ENCODE peak calls at places on chromosome 10, in four cellular contexts. W, G, Q and C are unnamed samples.
A peak's percentile ranks its signal among the peaks of the same experiment; 100 is the strongest.

GRCh38 chr10:154348-154747 is 19.1 kb downstream of the ZMYND11 start:
- ATAC-seq in W (no peak), G (no peak), Q (peak; percentile 68), C (no peak)

GRCh38 chr10:103512591-103513382 is 19.3 kb downstream of the NEURL1 start:
- ATAC-seq in Q (no peak), G (no peak), W (no peak), C (peak; percentile 36)

GRCh38 chr10:97925308-97925938 is 75.8 kb downstream of the GOLGA7B start:
- ATAC-seq in Q (no peak), G (no peak), W (no peak), C (no peak)

GRCh38 chr10:71285180-71285545 is 33.9 kb upstream of the SLC29A3 start:
- ATAC-seq in W (peak; percentile 75), G (peak; percentile 85), Q (peak; percentile 66), C (peak; percentile 69)

GRCh38 chr10:92327445-92328433 is 36.8 kb downstream of the MARCHF5 start:
- ATAC-seq in W (no peak), Q (no peak), G (no peak), C (no peak)

GRCh38 chr10:124106241-124106905 is 13.0 kb upstream of the CHST15 start:
- ATAC-seq in G (no peak), Q (peak; percentile 47), W (peak; percentile 42), C (peak; percentile 88)

GRCh38 chr10:118241229-118242137 is 100.6 kb downstream of the FAM204A start:
- ATAC-seq in W (peak; percentile 51), G (peak; percentile 70), Q (peak; percentile 84), C (peak; percentile 48)

GRCh38 chr10:75860009-75860408 is 428.6 kb downstream of the LRMDA start:
- ATAC-seq in Q (no peak), G (no peak), W (no peak), C (no peak)

GRCh38 chr10:95242581-95243317 is 48.1 kb downstream of the PDLIM1 start:
- ATAC-seq in W (peak; percentile 73), Q (peak; percentile 48), G (peak; percentile 71), C (peak; percentile 56)

GRCh38 chr10:92079003-92079402 is 155.4 kb downstream of the BTAF1 start:
- ATAC-seq in W (no peak), G (no peak), Q (no peak), C (no peak)

GRCh38 chr10:112811741-112812551 is 138.1 kb upstream of the TCF7L2 start:
- ATAC-seq in G (no peak), Q (peak; percentile 82), W (peak; percentile 97), C (peak; percentile 69)

GRCh38 chr10:114519756-114520288 is 115.5 kb upstream of the AFAP1L2 start:
- ATAC-seq in W (no peak), Q (peak; percentile 31), G (no peak), C (no peak)

GRCh38 chr10:14259696-14260595 is 70.8 kb downstream of the FRMD4A start:
- ATAC-seq in Q (peak; percentile 47), W (no peak), G (no peak), C (no peak)
- TF ChIP-seq EP300 in Q (no peak), W (no peak), G (no peak), C (no peak)

DNA sequence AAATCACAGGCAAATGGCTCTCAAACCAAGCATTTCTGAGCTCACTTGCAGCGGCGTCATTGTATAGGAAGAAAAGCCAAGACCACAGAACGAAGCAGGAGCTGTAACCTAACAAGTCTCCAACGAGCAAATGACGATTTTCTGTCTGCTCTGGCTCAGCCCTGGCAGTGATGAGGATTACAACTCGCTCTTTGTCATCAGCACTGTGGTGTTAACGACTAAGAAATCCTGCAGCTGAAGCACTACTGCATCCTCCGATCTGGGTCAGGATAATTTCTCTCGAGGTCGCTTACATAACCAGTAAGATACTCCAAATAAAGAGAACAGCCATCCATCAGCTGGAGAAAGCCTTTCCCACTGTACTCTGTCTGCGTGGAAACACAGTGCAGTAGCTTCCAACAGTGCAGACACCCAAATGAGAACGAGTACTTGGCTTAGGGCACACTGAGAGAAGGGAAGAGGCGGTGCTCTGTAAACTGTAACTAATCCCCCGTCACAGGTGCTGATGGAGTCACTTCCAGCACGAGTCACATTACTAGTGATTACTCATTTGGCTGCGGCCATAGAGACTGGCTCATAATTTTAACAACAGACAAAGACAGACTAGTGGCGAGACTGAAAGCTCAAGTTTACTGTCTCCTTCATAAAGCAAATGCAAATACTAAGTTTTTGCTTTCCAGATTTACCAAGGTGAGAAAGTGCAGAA is 135.8 kb downstream of the NRBF2 start:
- ATAC-seq in Q (peak; percentile 96), W (peak; percentile 99), G (peak; percentile 88), C (peak; percentile 97)
- TF ChIP-seq EP300 in Q (no peak), W (no peak), G (peak; percentile 82), C (no peak)

GRCh38 chr10:77983384-77984341 is 45.7 kb downstream of the POLR3A start:
- ATAC-seq in Q (no peak), G (peak; percentile 51), W (no peak), C (no peak)
- TF ChIP-seq EP300 in Q (no peak), G (no peak), W (no peak), C (no peak)

GRCh38 chr10:4134701-4135100 is 349.7 kb upstream of the KLF6 start:
- ATAC-seq in Q (no peak), G (no peak), W (no peak), C (no peak)

GRCh38 chr10:4130685-4131084 is 345.7 kb upstream of the KLF6 start:
- ATAC-seq in Q (peak; percentile 63), W (no peak), G (no peak), C (no peak)

GRCh38 chr10:4132216-4132556 is 347.2 kb upstream of the KLF6 start:
- ATAC-seq in G (no peak), W (no peak), Q (no peak), C (no peak)

GRCh38 chr10:4129866-4130455 is 345.0 kb upstream of the KLF6 start:
- ATAC-seq in Q (no peak), G (no peak), W (no peak), C (no peak)

DNA sequence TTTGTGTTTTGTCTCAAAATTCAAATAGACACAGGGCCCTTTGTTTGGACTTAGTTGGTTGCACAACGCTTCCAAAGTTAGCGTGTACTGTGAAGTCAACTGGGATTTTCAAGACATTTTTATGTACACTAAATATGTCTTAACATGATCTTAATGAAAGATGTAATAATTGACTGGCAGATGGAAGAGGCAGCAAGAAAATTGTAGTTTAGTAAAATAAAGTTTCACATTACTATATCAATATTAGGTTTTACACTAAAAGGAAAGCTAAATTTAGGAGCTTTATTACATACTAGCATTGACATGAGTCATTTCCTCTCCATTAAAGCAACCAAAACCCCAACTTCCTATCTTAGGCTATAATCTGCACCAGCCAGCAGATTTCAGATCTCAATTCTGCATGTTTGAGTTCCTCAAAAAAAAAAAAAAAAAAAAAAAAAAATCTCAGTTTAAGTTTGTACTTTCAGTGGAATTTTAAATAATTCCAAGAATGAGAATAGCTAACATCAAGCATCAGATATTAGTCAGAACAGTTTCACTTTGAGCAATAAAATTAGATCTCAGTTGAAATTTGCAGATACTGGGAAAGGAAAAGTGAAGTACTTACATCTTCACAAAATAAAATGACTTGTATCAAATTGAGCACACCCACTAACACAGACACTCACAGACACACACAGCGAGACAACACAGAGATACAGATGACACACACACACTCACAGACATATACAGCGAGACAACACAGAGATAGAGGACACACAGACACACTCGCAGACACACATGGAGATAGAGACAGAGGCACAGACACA is 346.6 kb upstream of the KLF6 start:
- ATAC-seq in Q (peak; percentile 87), W (no peak), G (no peak), C (peak; percentile 68)
- TF ChIP-seq EP300 in Q (no peak), W (no peak), G (no peak), C (no peak)

GRCh38 chr10:54800677-54801480 is at the start of gene PCDH15:
- ATAC-seq in W (no peak), Q (peak; percentile 50), G (no peak), C (no peak)
- TF ChIP-seq EP300 in W (no peak), Q (no peak), G (no peak), C (no peak)